ENCODE peak calls at places on chromosomes 2 and 18, in six cellular contexts. E, P, A, I, K and N are unnamed samples.

GRCh38 chr2:107542314-107542740 is 284.4 kb upstream of the RGPD4 start:
- DNase-seq in E (peak), P (no peak), A (peak), I (no peak), K (no peak), N (no peak)

GRCh38 chr2:190340369-190340768 is 3.0 kb upstream of the INPP1 start:
- DNase-seq in E (no peak), P (no peak), A (no peak), I (no peak), K (no peak), N (no peak)

GRCh38 chr2:133787651-133788050 is 219.4 kb upstream of the NCKAP5 start:
- DNase-seq in E (no peak), P (no peak), A (no peak), I (no peak), K (no peak), N (no peak)

GRCh38 chr2:9158786-9159779 is 47.5 kb upstream of the ASAP2 start:
- DNase-seq in E (no peak), P (no peak), A (no peak), I (no peak), K (no peak), N (no peak)

GRCh38 chr2:159922563-159922962 is 124.6 kb upstream of the CD302 start:
- DNase-seq in E (no peak), P (no peak), A (no peak), I (no peak), K (no peak), N (no peak)

GRCh38 chr2:37324536-37324785 is 172 bp downstream of the PRKD3 start:
- DNase-seq in E (peak), P (peak), A (no peak), I (peak), K (no peak), N (peak)

GRCh38 chr2:195613922-195614321 is 43.1 kb upstream of the SLC39A10 start:
- DNase-seq in E (peak), P (no peak), A (peak), I (no peak), K (no peak), N (no peak)

GRCh38 chr18:43596106-43596712 is 318.9 kb upstream of the SYT4 start:
- DNase-seq in E (peak), P (no peak), A (no peak), I (no peak), K (no peak), N (no peak)

GRCh38 chr2:98269274-98269673 is 77.0 kb upstream of the CNGA3 start:
- DNase-seq in E (peak), P (no peak), A (no peak), I (no peak), K (peak), N (no peak)

GRCh38 chr2:126876631-126877030 is 22.1 kb upstream of the TEX51 start:
- DNase-seq in E (no peak), P (no peak), A (no peak), I (no peak), K (no peak), N (no peak)

GRCh38 chr2:207477896-207478295 is 51.9 kb upstream of the CREB1 start:
- DNase-seq in E (no peak), P (no peak), A (no peak), I (no peak), K (no peak), N (no peak)

GRCh38 chr2:88187038-88187676 is 17.0 kb downstream of the THNSL2 start:
- DNase-seq in E (peak), P (peak), A (no peak), I (peak), K (peak), N (no peak)

GRCh38 chr2:111135910-111136297 is 15.2 kb downstream of the BCL2L11 start:
- DNase-seq in E (peak), P (peak), A (no peak), I (peak), K (no peak), N (peak)

GRCh38 chr2:69531186-69531585 is 94.0 kb upstream of the NFU1 start:
- DNase-seq in E (no peak), P (no peak), A (no peak), I (no peak), K (no peak), N (no peak)

GRCh38 chr2:172484706-172485105 is 57.3 kb downstream of the ITGA6 start:
- DNase-seq in E (no peak), P (no peak), A (no peak), I (no peak), K (no peak), N (no peak)

GRCh38 chr2:170845343-170845742 is 28.7 kb downstream of the GAD1 start:
- DNase-seq in E (no peak), P (no peak), A (no peak), I (no peak), K (no peak), N (no peak)

GRCh38 chr2:152646775-152647174 is 70.5 kb downstream of the PRPF40A start:
- DNase-seq in E (peak), P (no peak), A (peak), I (no peak), K (no peak), N (no peak)

GRCh38 chr2:177183860-177184259 is 28.7 kb upstream of the HNRNPA3 start:
- DNase-seq in E (no peak), P (no peak), A (no peak), I (no peak), K (no peak), N (no peak)

GRCh38 chr2:237058423-237058822 is 27.3 kb upstream of the COPS8 start:
- DNase-seq in E (no peak), P (no peak), A (no peak), I (no peak), K (no peak), N (no peak)

GRCh38 chr2:21754164-21754788 is 630.5 kb downstream of the TDRD15 start:
- DNase-seq in E (no peak), P (peak), A (no peak), I (no peak), K (no peak), N (no peak)

GRCh38 chr2:136116111-136116812 is 1.7 kb downstream of the CXCR4 start:
- DNase-seq in E (peak), P (peak), A (no peak), I (peak), K (peak), N (peak)

GRCh38 chr2:61470122-61470951 is 550 bp downstream of the USP34 start:
- DNase-seq in E (peak), P (peak), A (no peak), I (peak), K (peak), N (peak)

GRCh38 chr2:101983486-101983885 is 8.3 kb upstream of the IL1R2 start:
- DNase-seq in E (peak), P (no peak), A (no peak), I (no peak), K (no peak), N (no peak)

GRCh38 chr2:213316001-213316735 is 31.9 kb downstream of the SPAG16 start:
- DNase-seq in E (peak), P (no peak), A (peak), I (no peak), K (no peak), N (no peak)

GRCh38 chr2:231891514-231891905 is 34.7 kb downstream of the NPPC start:
- DNase-seq in E (no peak), P (no peak), A (no peak), I (no peak), K (no peak), N (no peak)

GRCh38 chr2:61710711-61711110 is 143.1 kb downstream of the FAM161A start:
- DNase-seq in E (peak), P (no peak), A (no peak), I (no peak), K (peak), N (no peak)

GRCh38 chr2:204110250-204111183 is 174.0 kb downstream of the ICOS start:
- DNase-seq in E (peak), P (no peak), A (no peak), I (no peak), K (no peak), N (no peak)

GRCh38 chr2:20578895-20579825 is 71.7 kb downstream of the HS1BP3 start:
- DNase-seq in E (peak), P (peak), A (peak), I (peak), K (peak), N (peak)

GRCh38 chr2:9462872-9463697 is 11.3 kb upstream of the IAH1 start:
- DNase-seq in E (no peak), P (no peak), A (no peak), I (no peak), K (no peak), N (no peak)